ENCODE peak calls at places on chromosomes 2 and 18, in four cellular contexts. K, M, G and O are unnamed samples.

GRCh38 chr2:224952942-224953657 is 89.2 kb downstream of the DOCK10 start:
- DNase-seq in K (peak; percentile 68), G (no peak), M (no peak), O (peak; percentile 34)

GRCh38 chr2:63796376-63796775 is 45.3 kb upstream of the UGP2 start:
- DNase-seq in K (no peak), M (no peak), G (no peak), O (no peak)

GRCh38 chr2:181396575-181397062 is 60.6 kb upstream of the ITGA4 start:
- DNase-seq in K (no peak), M (no peak), G (no peak), O (no peak)

GRCh38 chr2:201358684-201359083 is 1.5 kb upstream of the FLACC1 start:
- DNase-seq in G (no peak), M (peak; percentile 22), K (no peak), O (no peak)

GRCh38 chr2:12715878-12716249 is 872 bp upstream of the TRIB2 start:
- DNase-seq in M (peak; percentile 92), K (no peak), G (no peak), O (peak; percentile 42)

GRCh38 chr2:148930046-148930775 is 55.2 kb downstream of the KIF5C start:
- DNase-seq in G (no peak), M (no peak), K (no peak), O (no peak)

GRCh38 chr2:118835739-118836410 is 11.6 kb downstream of the EN1 start:
- DNase-seq in M (no peak), K (no peak), G (no peak), O (no peak)

GRCh38 chr2:109726666-109727270 is 67.3 kb upstream of the RGPD5 start:
- DNase-seq in K (no peak), M (no peak), G (no peak), O (no peak)

GRCh38 chr2:10331702-10332401 is 29.1 kb downstream of the HPCAL1 start:
- DNase-seq in K (peak; percentile 84), G (peak; percentile 51), M (peak; percentile 46), O (peak; percentile 48)

GRCh38 chr2:158973111-158973510 is 4.7 kb downstream of the TANC1 start:
- DNase-seq in G (no peak), K (no peak), M (no peak), O (no peak)

GRCh38 chr2:99421469-99421868 is 68.3 kb downstream of the REV1 start:
- DNase-seq in K (no peak), G (no peak), M (no peak), O (no peak)

GRCh38 chr18:51655327-51655698 is 457.8 kb upstream of the MEX3C start:
- DNase-seq in G (peak; percentile 48), M (no peak), K (no peak), O (peak; percentile 9)

GRCh38 chr2:148826791-148827190 is 48.2 kb upstream of the KIF5C start:
- DNase-seq in G (no peak), M (no peak), K (no peak), O (no peak)

GRCh38 chr2:1750270-1750934 is 6.1 kb upstream of the PXDN start:
- DNase-seq in G (no peak), K (no peak), M (no peak), O (no peak)

GRCh38 chr2:46827274-46827930 is 88.2 kb downstream of the MCFD2 start:
- DNase-seq in K (no peak), G (no peak), M (no peak), O (no peak)

GRCh38 chr2:45191972-45192371 is 182.7 kb upstream of the SIX2 start:
- DNase-seq in M (no peak), G (no peak), K (no peak), O (no peak)

GRCh38 chr2:43183743-43184142 is 42.7 kb downstream of the ZFP36L2 start:
- DNase-seq in K (no peak), M (no peak), G (no peak), O (no peak)

GRCh38 chr2:191108331-191108730 is 42.5 kb downstream of the STAT4 start:
- DNase-seq in M (no peak), K (no peak), G (no peak), O (no peak)

GRCh38 chr2:172647439-172647838 is 88.2 kb upstream of the RAPGEF4 start:
- DNase-seq in M (no peak), G (no peak), K (no peak), O (no peak)

GRCh38 chr2:82023710-82024109 is 1719.2 kb upstream of the LRRTM1 start:
- DNase-seq in G (no peak), K (no peak), M (no peak), O (no peak)

GRCh38 chr2:218438601-218439000 is 19.7 kb downstream of the VIL1 start:
- DNase-seq in K (no peak), G (no peak), M (no peak), O (no peak)

GRCh38 chr2:222038086-222038802 is 260.6 kb downstream of the PAX3 start:
- DNase-seq in G (no peak), K (no peak), M (no peak), O (no peak)

GRCh38 chr2:133768261-133769021 is 200.2 kb upstream of the NCKAP5 start:
- DNase-seq in M (no peak), G (no peak), K (no peak), O (no peak)

GRCh38 chr2:141994066-141994465 is 136.8 kb downstream of the LRP1B start:
- DNase-seq in M (no peak), G (no peak), K (no peak), O (no peak)

GRCh38 chr2:102439065-102439695 is 16.2 kb downstream of the IL18RAP start:
- DNase-seq in G (no peak), M (peak; percentile 36), K (no peak), O (no peak)

GRCh38 chr2:127953849-127954248 is 68.1 kb upstream of the AMMECR1L start:
- DNase-seq in M (no peak), G (no peak), K (no peak), O (no peak)

GRCh38 chr2:134290363-134290762 is 36.5 kb downstream of the MGAT5 start:
- DNase-seq in G (peak; percentile 60), M (no peak), K (no peak), O (no peak)

GRCh38 chr18:36536426-36536825 is 238.9 kb downstream of the FHOD3 start:
- DNase-seq in K (no peak), G (no peak), M (no peak), O (no peak)

GRCh38 chr2:24077879-24078278 is 1.8 kb upstream of the SF3B6 start:
- DNase-seq in K (no peak), G (no peak), M (peak; percentile 49), O (no peak)

GRCh38 chr18:32378705-32379104 is 92.0 kb downstream of the GAREM1 start:
- DNase-seq in K (no peak), G (no peak), M (no peak), O (no peak)

GRCh38 chr2:151103551-151103950 is 158.1 kb downstream of the RBM43 start:
- DNase-seq in M (no peak), G (no peak), K (no peak), O (no peak)
- TF ChIP-seq SPI1 in M (peak; percentile 63), G (peak; percentile 35), K (peak; percentile 80), O (peak; percentile 35)

DNA sequence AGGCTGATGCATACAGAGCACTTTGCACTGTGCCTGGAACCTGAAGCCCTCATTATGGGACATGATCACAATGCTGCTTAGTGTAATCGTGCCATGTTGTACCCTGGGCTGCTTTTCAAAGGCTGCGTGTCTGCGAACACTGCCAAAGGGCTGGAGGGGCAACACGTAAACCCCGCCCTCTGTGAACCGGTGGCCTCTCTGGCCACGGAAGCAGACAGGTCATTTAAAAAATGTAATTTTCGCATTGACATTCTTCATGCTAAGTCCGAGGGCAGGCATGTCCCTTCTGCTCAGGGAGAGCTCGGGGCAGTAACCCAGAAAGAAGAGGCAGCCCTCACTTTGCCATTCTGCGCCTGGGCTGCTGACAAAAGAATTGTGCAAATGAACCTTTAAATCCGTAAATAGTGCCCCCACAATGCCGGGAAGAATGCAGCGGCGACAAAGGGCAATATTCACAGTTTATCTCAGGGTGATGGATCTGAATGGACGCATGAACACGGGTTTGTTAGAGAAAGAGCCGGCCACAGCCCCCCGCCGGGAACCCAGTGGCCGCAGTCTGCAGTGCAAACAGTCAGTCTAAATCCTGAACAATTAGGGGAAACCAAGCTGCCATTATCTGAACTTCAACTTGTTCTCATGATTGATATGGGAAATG is 226.1 kb downstream of the MYCN start:
- DNase-seq in M (no peak), K (no peak), G (no peak), O (no peak)
- TF ChIP-seq SPI1 in M (no peak), K (no peak), G (no peak), O (no peak)

DNA sequence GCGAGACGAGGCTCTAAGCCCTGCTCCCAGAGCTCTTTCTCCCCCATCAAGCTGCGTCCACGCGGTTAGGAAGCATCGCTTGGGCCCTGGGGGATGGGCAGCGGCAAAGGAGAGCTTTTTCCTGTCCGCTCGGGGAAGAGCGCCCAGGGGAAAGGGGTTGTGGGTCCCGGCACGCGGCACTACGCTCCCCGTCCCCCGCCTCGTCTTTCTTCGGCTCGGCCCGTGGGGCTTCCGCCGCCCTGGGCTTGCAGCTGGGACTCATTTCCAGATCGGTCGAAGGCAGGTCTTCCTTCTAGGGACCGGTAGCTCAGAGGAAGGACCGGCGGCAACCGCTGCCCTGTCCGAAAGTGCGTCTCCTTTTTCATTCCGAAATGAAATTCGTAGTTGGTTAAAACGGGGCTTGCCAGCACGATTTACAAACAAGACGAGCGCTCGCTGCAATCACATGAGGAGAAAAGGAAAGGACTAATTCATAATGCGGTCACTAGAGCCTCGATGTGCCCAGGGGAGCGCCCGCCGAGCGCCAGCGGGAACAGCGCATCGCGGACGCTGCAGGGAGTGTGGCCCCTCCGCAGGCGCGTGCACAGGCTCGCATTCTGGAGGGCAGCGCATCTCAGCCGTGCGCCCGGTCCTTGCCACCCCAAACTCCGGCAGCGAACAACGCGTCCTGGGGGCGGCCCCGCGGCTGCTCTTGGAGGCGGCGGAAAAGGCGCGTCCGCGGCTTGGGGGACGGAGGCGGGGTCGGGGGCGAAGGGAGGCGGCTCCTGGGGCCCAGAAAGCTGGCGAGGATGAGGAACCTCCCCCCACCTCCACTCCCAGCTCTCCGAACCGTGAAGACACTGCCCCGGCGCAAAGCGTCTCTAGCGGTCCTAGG is 3.6 kb upstream of the ITPRIPL1 start:
- DNase-seq in M (peak; percentile 71), K (peak; percentile 72), G (peak; percentile 82), O (peak; percentile 70)
- TF ChIP-seq SPI1 in M (no peak), K (no peak), G (no peak), O (no peak)

GRCh38 chr2:132009177-132009873 is 152.4 kb downstream of the ANKRD30BL start:
- DNase-seq in M (no peak), K (no peak), G (no peak), O (no peak)

DNA sequence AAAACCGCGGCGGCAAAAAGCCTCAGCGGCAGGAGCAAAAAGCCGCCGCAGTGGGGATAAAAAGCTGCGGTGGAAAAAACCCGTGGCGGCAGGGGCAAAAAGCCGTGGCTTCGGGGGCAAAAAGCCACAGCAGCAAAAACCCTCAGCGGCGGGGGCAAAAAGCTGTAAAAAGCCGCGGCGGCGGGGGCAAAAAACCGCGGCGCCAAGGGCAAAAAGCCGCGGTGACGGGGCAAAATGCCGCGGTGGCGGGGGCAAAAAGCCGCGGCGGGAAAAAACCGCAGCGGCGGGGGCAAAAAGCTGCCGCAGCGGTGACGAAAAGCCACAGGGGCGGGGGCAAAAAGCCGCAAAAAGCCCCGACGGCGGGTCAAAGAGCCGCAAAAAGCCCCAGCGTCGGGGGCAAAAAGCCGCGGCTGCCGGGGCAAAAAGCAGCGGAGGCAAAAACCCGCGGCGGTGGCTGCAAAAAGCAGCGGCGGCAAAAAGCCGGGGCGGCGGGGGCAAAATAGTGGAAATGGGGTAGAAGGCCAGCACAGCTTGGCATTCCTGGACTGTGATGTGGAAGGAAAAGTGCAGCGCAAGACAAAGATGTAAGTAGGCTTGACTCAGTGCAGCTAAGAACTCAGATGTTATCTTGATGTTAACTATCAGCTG is 151.8 kb downstream of the ANKRD30BL start:
- DNase-seq in M (peak; percentile 10), G (no peak), K (no peak), O (no peak)
- TF ChIP-seq SPI1 in M (no peak), G (no peak), K (no peak), O (no peak)